ENCODE peak calls at places on chromosomes 12 and 14, in five cellular contexts. C, F, W, O and I are unnamed samples.

GRCh38 chr14:58298880-58299664 is 717 bp downstream of the ARID4A start:
- DNase-seq in F (no peak), O (peak; percentile 30), C (no peak), W (peak; percentile 53), I (peak; percentile 29)

GRCh38 chr12:81644503-81644902 is 114.6 kb downstream of the PPFIA2 start:
- DNase-seq in O (no peak), W (peak; percentile 52), F (no peak), C (peak; percentile 65), I (no peak)

GRCh38 chr14:103343164-103343879 is 9.3 kb downstream of the EIF5 start:
- DNase-seq in W (no peak), O (no peak), C (no peak), F (no peak), I (no peak)

GRCh38 chr14:101049511-101049910 is 146.0 kb upstream of the RTL1 start:
- DNase-seq in F (no peak), W (no peak), C (no peak), O (no peak), I (no peak)

GRCh38 chr14:79514700-79515099 is 696.6 kb downstream of the DIO2 start:
- DNase-seq in C (peak; percentile 5), F (no peak), W (peak; percentile 5), O (no peak), I (no peak)

GRCh38 chr12:57609091-57609780 is 2.0 kb upstream of the ARHGEF25 start:
- DNase-seq in W (no peak), O (peak; percentile 44), F (no peak), C (no peak), I (no peak)

GRCh38 chr14:22915886-22916521 is 2.9 kb downstream of the RBM23 start:
- DNase-seq in W (no peak), O (no peak), C (peak; percentile 69), F (no peak), I (no peak)

GRCh38 chr14:85811340-85811739 is 281.4 kb downstream of the FLRT2 start:
- DNase-seq in F (no peak), C (no peak), W (peak; percentile 20), O (no peak), I (no peak)

GRCh38 chr12:62400135-62400534 is 66.5 kb upstream of the MON2 start:
- DNase-seq in O (no peak), F (no peak), W (no peak), C (no peak), I (no peak)

GRCh38 chr12:24803406-24804245 is 145.3 kb downstream of the BCAT1 start:
- DNase-seq in W (no peak), F (no peak), C (no peak), O (no peak), I (no peak)

GRCh38 chr12:31005944-31006361 is 67.7 kb upstream of the DDX11 start:
- DNase-seq in F (no peak), W (no peak), C (peak; percentile 54), O (no peak), I (no peak)

GRCh38 chr14:60721331-60722162 is 2.6 kb downstream of the SIX4 start:
- DNase-seq in O (peak; percentile 42), W (peak; percentile 68), C (peak; percentile 80), F (no peak), I (peak; percentile 51)

GRCh38 chr12:51417826-51418225 is 6.8 kb upstream of the SLC4A8 start:
- DNase-seq in F (no peak), C (no peak), O (no peak), W (no peak), I (no peak)

GRCh38 chr14:104036250-104036649 is 49.2 kb upstream of the ASPG start:
- DNase-seq in O (no peak), W (no peak), F (no peak), C (no peak), I (no peak)

GRCh38 chr12:128549621-128550020 is 274.1 kb downstream of the SLC15A4 start:
- DNase-seq in F (no peak), O (no peak), C (no peak), W (no peak), I (no peak)
- H3K9me3 ChIP-seq in F (no peaks in the 10 kb centered on the region), O (no peaks in the 10 kb centered on the region), C (no peaks in the 10 kb centered on the region), W (no peaks in the 10 kb centered on the region), I (no peaks in the 10 kb centered on the region)

DNA sequence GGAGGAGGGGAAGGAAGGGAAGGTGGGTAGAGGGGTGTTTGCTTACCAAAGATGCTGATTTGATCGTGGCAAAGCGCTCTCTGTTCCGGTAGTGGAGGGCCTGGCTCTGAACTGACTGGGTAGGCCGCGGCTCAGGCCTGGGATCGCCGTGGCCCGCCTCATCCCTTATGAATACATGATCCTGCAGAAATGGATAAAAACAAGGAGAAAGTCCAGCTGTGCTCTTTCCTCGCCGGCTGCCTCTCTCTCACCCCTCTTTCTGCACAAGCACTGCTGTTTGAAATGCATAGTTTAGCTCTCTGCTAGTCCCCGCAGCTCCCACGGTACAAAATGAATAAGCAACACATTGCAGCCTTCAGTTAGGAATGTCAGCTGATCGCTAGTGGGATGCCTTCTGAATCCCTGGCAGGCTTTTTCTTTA is 53.8 kb downstream of the PEBP1 start:
- DNase-seq in C (peak; percentile 86), O (no peak), W (peak; percentile 33), F (no peak), I (peak; percentile 16)
- H3K27ac ChIP-seq in C (peak overlapping the region; percentile 61), O (peak overlapping the region; percentile 80), W (peak overlapping the region; percentile 86), F (no peak overlapping the region), I (peak overlapping the region; percentile 68)

GRCh38 chr12:76523408-76523807 is 36.2 kb downstream of the OSBPL8 start:
- DNase-seq in F (no peak), O (no peak), C (no peak), W (no peak), I (no peak)

GRCh38 chr12:76518699-76519098 is 40.9 kb downstream of the OSBPL8 start:
- DNase-seq in C (no peak), F (no peak), W (no peak), O (no peak), I (no peak)

GRCh38 chr12:76519538-76519937 is 40.0 kb downstream of the OSBPL8 start:
- DNase-seq in C (no peak), O (no peak), F (no peak), W (no peak), I (no peak)

GRCh38 chr12:76515271-76515670 is 44.3 kb downstream of the OSBPL8 start:
- DNase-seq in F (no peak), W (no peak), O (no peak), C (no peak), I (no peak)

DNA sequence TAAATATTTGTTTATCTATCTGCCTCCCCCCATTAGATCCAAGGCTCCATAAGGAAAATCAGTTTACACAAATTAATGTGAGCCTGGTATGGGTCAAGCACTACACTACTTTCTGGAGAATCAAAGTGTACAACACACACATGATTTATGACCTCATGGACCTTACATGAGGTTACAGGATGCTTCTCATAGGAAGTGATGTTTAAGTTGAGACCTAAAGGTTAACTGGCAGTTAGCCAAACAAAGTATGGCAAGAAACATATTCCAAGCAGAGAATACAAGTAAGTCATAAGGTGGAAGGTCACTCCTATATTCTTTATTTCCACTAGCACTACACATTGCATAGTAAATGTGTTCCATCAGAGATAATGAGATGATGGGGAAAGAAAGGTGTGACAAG is 39.2 kb downstream of the OSBPL8 start:
- DNase-seq in F (no peak), C (peak; percentile 10), W (no peak), O (no peak), I (no peak)
- H3K9me3 ChIP-seq in F (peaks cover 6% of the 10 kb centered on the region), C (no peaks in the 10 kb centered on the region), W (no peaks in the 10 kb centered on the region), O (no peaks in the 10 kb centered on the region), I (no peaks in the 10 kb centered on the region)

GRCh38 chr12:26963413-26963812 is 25.1 kb downstream of the FGFR1OP2 start:
- DNase-seq in O (no peak), C (peak; percentile 71), W (no peak), F (no peak), I (no peak)
- H3K27ac ChIP-seq in O (no peak overlapping the region), C (no peak overlapping the region), W (no peak overlapping the region), F (no peak overlapping the region), I (no peak overlapping the region)

DNA sequence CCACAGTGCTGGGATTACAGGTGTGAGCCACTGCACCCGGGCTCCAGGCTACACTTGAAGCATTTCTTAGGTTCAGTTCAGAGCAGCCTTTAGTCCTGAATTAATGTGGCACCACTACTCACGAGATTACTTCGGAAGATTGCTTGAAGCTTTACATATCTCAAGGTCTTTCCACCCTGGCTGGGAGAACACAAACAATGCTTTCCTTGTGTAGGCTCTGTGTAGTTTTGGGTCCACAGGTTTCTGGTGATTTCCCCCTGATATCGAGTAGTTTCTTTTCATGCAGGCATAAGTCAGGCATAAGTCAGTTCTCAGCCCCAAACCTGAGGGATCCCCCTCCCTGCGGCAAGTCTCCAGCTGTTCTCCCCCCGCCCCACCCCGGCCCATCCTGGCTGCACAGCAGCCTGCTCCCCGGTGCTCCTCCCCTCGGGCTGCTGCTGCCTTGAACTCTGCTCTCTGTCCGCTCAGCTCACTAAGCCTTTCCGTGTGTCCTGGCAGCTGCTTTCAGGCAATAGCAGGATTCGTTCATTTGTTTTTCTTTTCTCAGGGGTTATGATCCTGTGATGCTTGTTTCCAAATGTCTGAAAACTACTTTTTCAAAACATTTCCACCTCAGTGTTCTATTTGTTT is 417.7 kb downstream of the TMEM121 start:
- DNase-seq in O (no peak), C (no peak), W (no peak), F (no peak), I (no peak)
- H3K9me3 ChIP-seq in O (no peaks in the 10 kb centered on the region), C (no peaks in the 10 kb centered on the region), W (no peaks in the 10 kb centered on the region), F (no peaks in the 10 kb centered on the region), I (no peaks in the 10 kb centered on the region)

DNA sequence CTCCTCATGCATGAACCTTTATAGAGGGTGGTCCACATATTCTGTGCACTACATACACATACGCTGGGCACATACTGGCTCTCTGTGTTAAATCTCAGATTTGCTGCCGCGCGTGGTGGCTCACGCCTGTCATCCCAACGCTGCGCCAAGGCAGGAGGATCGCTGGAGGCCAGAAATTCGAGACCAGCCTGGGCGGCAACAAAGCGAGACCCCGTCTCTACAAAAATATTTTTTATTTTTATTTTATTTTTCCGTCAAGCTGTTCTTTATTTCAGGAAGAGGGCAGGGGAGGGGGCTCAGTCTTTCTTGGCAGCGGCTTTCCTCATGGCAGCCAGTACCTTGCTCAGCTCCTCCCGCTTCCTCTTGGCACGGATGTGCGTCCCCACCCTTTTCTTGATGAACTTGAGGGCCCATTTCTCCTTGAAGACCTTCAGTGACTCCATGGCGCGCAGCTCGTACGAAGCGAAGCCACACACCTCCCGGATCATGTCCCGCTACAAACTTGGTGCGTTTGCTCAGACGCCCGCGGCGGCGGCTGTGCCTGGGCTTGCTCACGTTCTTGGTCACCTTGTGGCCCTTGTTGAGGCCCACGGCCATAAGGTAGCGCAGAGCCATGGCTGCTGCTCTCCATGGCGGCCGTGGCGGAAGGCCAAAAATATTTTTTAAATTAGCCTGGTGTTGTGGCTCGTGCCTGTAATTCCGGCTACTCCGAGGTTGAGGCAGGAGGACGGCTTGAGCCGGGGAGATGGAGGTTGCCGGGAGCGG is 3.2 kb downstream of the DCAF4 start:
- DNase-seq in O (no peak), W (no peak), C (no peak), F (no peak), I (no peak)
- H3K27ac ChIP-seq in O (no peak overlapping the region), W (no peak overlapping the region), C (no peak overlapping the region), F (no peak overlapping the region), I (no peak overlapping the region)

DNA sequence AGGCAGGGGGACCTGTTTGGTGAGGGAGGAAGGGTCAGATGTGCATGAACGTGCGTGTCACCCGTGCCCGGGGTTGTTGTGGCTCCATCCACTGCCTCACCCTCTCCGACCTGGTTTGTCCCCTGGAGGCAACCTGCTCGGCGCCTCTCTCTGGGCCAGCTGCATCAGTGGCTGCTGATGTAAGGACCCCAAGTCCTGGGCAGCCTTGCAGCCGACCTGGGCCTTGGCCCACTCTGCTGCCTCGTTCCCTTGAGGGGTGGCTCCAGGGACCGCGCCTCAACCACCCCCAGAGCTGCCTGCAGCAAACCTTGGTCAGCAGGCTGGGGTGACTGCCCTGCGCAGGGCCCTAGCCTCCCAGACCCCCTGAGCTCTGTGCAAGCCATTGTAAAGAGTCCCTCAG is 351.7 kb downstream of the TMEM121 start:
- DNase-seq in O (no peak), C (no peak), W (no peak), F (no peak), I (no peak)
- H3K9me3 ChIP-seq in O (no peaks in the 10 kb centered on the region), C (no peaks in the 10 kb centered on the region), W (no peaks in the 10 kb centered on the region), F (no peaks in the 10 kb centered on the region), I (no peaks in the 10 kb centered on the region)